ENCODE peak calls at places on chromosomes 3 and 15, in five cellular contexts. I, S, W, X and A are unnamed samples.

GRCh38 chr3:50445919-50446318 is 57.5 kb downstream of the CACNA2D2 start:
- DNase-seq in I (no peak), S (peak; percentile 9), W (no peak), X (peak; percentile 84), A (no peak)

GRCh38 chr3:171349392-171349791 is 110.8 kb downstream of the TNIK start:
- DNase-seq in I (no peak), S (no peak), W (no peak), X (no peak), A (no peak)

GRCh38 chr3:166554006-166554405 is 716.8 kb upstream of the BCHE start:
- DNase-seq in I (no peak), S (no peak), W (no peak), X (no peak), A (no peak)

GRCh38 chr15:66763186-66764066 is 61.4 kb downstream of the SMAD6 start:
- DNase-seq in I (no peak), S (peak; percentile 50), W (no peak), X (no peak), A (no peak)

GRCh38 chr3:169430687-169431404 is 232.7 kb downstream of the MECOM start:
- DNase-seq in I (no peak), S (peak; percentile 3), W (no peak), X (no peak), A (no peak)

GRCh38 chr15:47586653-47587224 is 130.6 kb upstream of the SEMA6D start:
- DNase-seq in I (no peak), S (no peak), W (no peak), X (no peak), A (no peak)

GRCh38 chr3:14369675-14370669 is 32.4 kb upstream of the SLC6A6 start:
- DNase-seq in I (no peak), S (peak; percentile 47), W (peak; percentile 70), X (peak; percentile 41), A (peak; percentile 70)

GRCh38 chr15:33584797-33585196 is 274.0 kb downstream of the RYR3 start:
- DNase-seq in I (no peak), S (peak; percentile 41), W (no peak), X (no peak), A (no peak)

GRCh38 chr3:155435821-155436220 is 142.3 kb upstream of the STRIT1 start:
- DNase-seq in I (no peak), S (no peak), W (no peak), X (no peak), A (no peak)

GRCh38 chr3:95399580-95399979 is 1336.7 kb downstream of the NSUN3 start:
- DNase-seq in I (no peak), S (no peak), W (no peak), X (no peak), A (no peak)

GRCh38 chr15:40767838-40768491 is 1.8 kb upstream of the C15orf62 start:
- DNase-seq in I (no peak), S (no peak), W (no peak), X (no peak), A (no peak)

GRCh38 chr3:135106445-135106844 is 311.4 kb downstream of the EPHB1 start:
- DNase-seq in I (peak; percentile 24), S (peak; percentile 2), W (peak; percentile 67), X (peak; percentile 30), A (peak; percentile 64)

GRCh38 chr3:23720059-23720458 is 85.7 kb upstream of the UBE2E1 start:
- DNase-seq in I (no peak), S (no peak), W (no peak), X (no peak), A (no peak)

GRCh38 chr3:136733317-136733833 is 18.8 kb downstream of the STAG1 start:
- DNase-seq in I (no peak), S (no peak), W (no peak), X (no peak), A (no peak)

GRCh38 chr15:68617001-68617400 is 38.2 kb downstream of the CORO2B start:
- DNase-seq in I (no peak), S (no peak), W (no peak), X (no peak), A (no peak)

GRCh38 chr3:177357352-177358084 is 160.2 kb upstream of the TBL1XR1 start:
- DNase-seq in I (peak; percentile 93), S (peak; percentile 63), W (peak; percentile 43), X (peak; percentile 88), A (no peak)

GRCh38 chr3:141000691-141001090 is 50.5 kb upstream of the SPSB4 start:
- DNase-seq in I (no peak), S (no peak), W (no peak), X (peak; percentile 13), A (no peak)
- TF ChIP-seq JUN in I (no peak), S (no peak), W (no peak), X (no peak), A (no peak)

GRCh38 chr3:112187300-112187699 is 54.3 kb upstream of the GCSAM start:
- DNase-seq in I (no peak), S (no peak), W (no peak), X (no peak), A (no peak)
- TF ChIP-seq USF2 in I (no peak), S (no peak), W (no peak), X (no peak), A (no peak)

GRCh38 chr3:78861156-78861555 is 906.6 kb downstream of the ROBO1 start:
- DNase-seq in I (no peak), S (no peak), W (no peak), X (no peak), A (no peak)
- TF ChIP-seq JUN in I (no peak), S (no peak), W (no peak), X (no peak), A (no peak)

GRCh38 chr3:72665701-72666443 is 182.4 kb downstream of the SHQ1 start:
- DNase-seq in I (peak; percentile 45), S (peak; percentile 35), W (peak; percentile 87), X (no peak), A (peak; percentile 65)

GRCh38 chr3:72664171-72664570 is 184.1 kb downstream of the SHQ1 start:
- DNase-seq in I (no peak), S (no peak), W (no peak), X (no peak), A (no peak)

GRCh38 chr3:72665103-72665502 is 183.1 kb downstream of the SHQ1 start:
- DNase-seq in I (no peak), S (no peak), W (no peak), X (no peak), A (no peak)

GRCh38 chr3:72663429-72663828 is 184.8 kb downstream of the SHQ1 start:
- DNase-seq in I (no peak), S (no peak), W (no peak), X (peak; percentile 30), A (no peak)

DNA sequence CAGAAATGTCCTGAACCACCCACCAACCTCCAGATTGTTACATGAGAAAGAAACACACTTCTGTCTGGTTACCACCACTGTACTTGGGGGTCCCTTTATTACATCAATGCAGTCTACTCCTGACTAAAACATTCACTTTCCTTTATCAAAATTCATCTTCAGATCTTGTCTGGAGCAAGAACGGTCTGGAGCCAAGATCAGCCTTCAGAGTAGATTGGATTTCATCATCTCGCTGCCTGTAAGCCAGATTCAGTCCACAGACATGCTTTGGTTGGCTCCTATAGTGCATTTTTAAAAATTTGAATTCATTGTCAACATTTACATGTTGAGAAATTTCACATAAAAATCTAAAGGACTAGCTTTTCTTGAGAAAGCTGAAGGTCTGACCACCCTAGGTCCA is 183.7 kb downstream of the SHQ1 start:
- DNase-seq in I (no peak), S (no peak), W (no peak), X (no peak), A (no peak)
- TF ChIP-seq USF2 in I (no peak), S (no peak), W (no peak), X (no peak), A (no peak)

GRCh38 chr15:82184776-82185175 is 77.8 kb downstream of the EFL1 start:
- DNase-seq in I (no peak), S (no peak), W (no peak), X (no peak), A (no peak)
- TF ChIP-seq JUN in I (no peak), S (no peak), W (no peak), X (no peak), A (no peak)

GRCh38 chr15:75721462-75721922 is 8.8 kb upstream of the CSPG4 start:
- DNase-seq in I (no peak), S (no peak), W (no peak), X (no peak), A (no peak)

GRCh38 chr15:75721923-75722870 is 9.5 kb upstream of the CSPG4 start:
- DNase-seq in I (no peak), S (no peak), W (no peak), X (no peak), A (no peak)

GRCh38 chr15:75720787-75721461 is 8.3 kb upstream of the CSPG4 start:
- DNase-seq in I (peak; percentile 66), S (peak; percentile 80), W (no peak), X (peak; percentile 50), A (peak; percentile 54)

GRCh38 chr15:75718326-75718725 is 5.7 kb upstream of the CSPG4 start:
- DNase-seq in I (no peak), S (no peak), W (no peak), X (no peak), A (no peak)

DNA sequence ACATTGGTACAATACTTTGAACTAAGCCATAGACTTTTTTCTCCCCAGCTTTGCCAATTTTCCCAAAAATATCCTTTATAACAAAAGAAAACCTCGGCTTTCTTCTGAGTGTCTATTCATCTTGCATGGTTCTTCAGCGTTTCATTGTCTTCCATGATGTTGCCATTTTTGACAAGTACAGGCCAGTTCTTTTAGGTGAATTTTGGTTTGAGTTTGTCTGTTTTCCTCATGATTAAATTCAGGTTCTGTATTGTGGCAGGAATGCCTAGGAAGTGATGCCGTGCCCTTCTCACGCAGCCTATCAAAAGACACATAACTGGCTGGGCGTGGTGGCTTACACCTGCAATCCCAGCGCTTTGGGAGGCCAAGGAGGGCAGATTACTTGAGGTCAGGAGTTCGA is 7.6 kb upstream of the CSPG4 start:
- DNase-seq in I (no peak), S (no peak), W (no peak), X (no peak), A (no peak)
- TF ChIP-seq USF2 in I (no peak), S (no peak), W (no peak), X (no peak), A (no peak)

GRCh38 chr15:63040954-63041353 is 1.6 kb upstream of the TPM1 start:
- DNase-seq in I (no peak), S (no peak), W (no peak), X (no peak), A (no peak)
- TF ChIP-seq JUN in I (no peak), S (no peak), W (no peak), X (no peak), A (no peak)

GRCh38 chr3:146589899-146590508 is 15.1 kb downstream of the PLSCR5 start:
- DNase-seq in I (peak; percentile 30), S (peak; percentile 60), W (no peak), X (peak; percentile 52), A (no peak)
- TF ChIP-seq USF2 in I (no peak), S (no peak), W (no peak), X (no peak), A (no peak)